ENCODE peak calls at places on chromosomes 4 and X, in seven cellular contexts. J is activated CD8-positive, alpha-beta memory T cell treated with anti-CD3 and anti-CD28 coated beads for 48 hours; D is left lung; V is ELR; Z is GM23248; I is progenitor cell of endocrine pancreas; Y is NCI-H146. A is an unnamed sample.

GRCh38 chr4:143396695-143397094 is 60.0 kb downstream of the GAB1 start:
- DNase-seq in J (no peak), D (no peak), V (no peak), Z (no peak), I (no peak), Y (no peak), A (no peak)

GRCh38 chr4:148239406-148239805 is 202.8 kb downstream of the NR3C2 start:
- DNase-seq in J (no peak), D (no peak), V (no peak), Z (no peak), I (no peak), Y (no peak), A (no peak)

GRCh38 chr4:164977243-164978164 is at the start of gene TRIM61:
- DNase-seq in J (peak), D (peak), V (peak), Z (no peak), I (peak), Y (no peak), A (no peak)

GRCh38 chr4:7358100-7358735 is 76.5 kb downstream of the PSAPL1 start:
- DNase-seq in J (no peak), D (peak), V (peak), Z (peak), I (no peak), Y (no peak), A (no peak)

GRCh38 chr4:184599492-184600135 is 49.6 kb downstream of the CASP3 start:
- DNase-seq in J (no peak), D (no peak), V (peak), Z (peak), I (no peak), Y (no peak), A (no peak)

GRCh38 chr4:3013839-3014350 is 50.5 kb downstream of the GRK4 start:
- DNase-seq in J (no peak), D (no peak), V (no peak), Z (no peak), I (no peak), Y (peak), A (no peak)

GRCh38 chrX:54495814-54496516 is at the start of gene FGD1:
- DNase-seq in J (peak), D (peak), V (peak), Z (peak), I (peak), Y (peak), A (peak)

GRCh38 chr4:29948451-29948850 is 771.7 kb upstream of the PCDH7 start:
- DNase-seq in J (no peak), D (no peak), V (no peak), Z (no peak), I (no peak), Y (no peak), A (no peak)

GRCh38 chr4:152109585-152110509 is 349.0 kb upstream of the GATB start:
- DNase-seq in J (no peak), D (no peak), V (no peak), Z (peak), I (no peak), Y (no peak), A (no peak)

GRCh38 chr4:147709999-147710398 is 21.9 kb upstream of the ARHGAP10 start:
- DNase-seq in J (no peak), D (no peak), V (peak), Z (peak), I (no peak), Y (no peak), A (no peak)

GRCh38 chr4:66688674-66689073 is 856.6 kb downstream of the CENPC start:
- DNase-seq in J (no peak), D (no peak), V (peak), Z (peak), I (no peak), Y (peak), A (no peak)

GRCh38 chr4:173801876-173802713 is 272.1 kb upstream of the HAND2 start:
- DNase-seq in J (no peak), D (no peak), V (no peak), Z (peak), I (no peak), Y (no peak), A (no peak)

GRCh38 chrX:131067846-131068745 is 9.9 kb downstream of the ARHGAP36 start:
- DNase-seq in J (no peak), D (no peak), V (no peak), Z (no peak), I (no peak), Y (no peak), A (no peak)

GRCh38 chr4:108695062-108695461 is 44.7 kb downstream of the OSTC start:
- DNase-seq in J (no peak), D (no peak), V (no peak), Z (no peak), I (no peak), Y (no peak), A (no peak)

GRCh38 chr4:174464949-174465348 is 57.3 kb downstream of the HPGD start:
- DNase-seq in J (no peak), D (no peak), V (no peak), Z (no peak), I (no peak), Y (no peak), A (no peak)

GRCh38 chr4:38368612-38369011 is 295.4 kb upstream of the KLF3 start:
- DNase-seq in J (no peak), D (no peak), V (peak), Z (peak), I (no peak), Y (no peak), A (no peak)

GRCh38 chr4:8507251-8507570 is 66.6 kb downstream of the TRMT44 start:
- DNase-seq in J (no peak), D (no peak), V (no peak), Z (peak), I (no peak), Y (no peak), A (no peak)